ENCODE peak calls at places on chromosomes 11 and 22, in six cellular contexts. One of them, this sample, is unnamed.

GRCh38 chr11:1502971-1503707 is 16.6 kb upstream of the MOB2 start:
- DNase-seq in heart right ventricle: peak; percentile 52
- DNase-seq in fibroblast of lung: peak; percentile 23
- DNase-seq in body of pancreas: no peak
- DNase-seq in hepatocyte: peak; percentile 56
- DNase-seq in colonic mucosa: no peak
- DNase-seq in this sample: no peak

GRCh38 chr22:45548991-45549736 is 46.5 kb downstream of the FBLN1 start:
- DNase-seq in body of pancreas: peak; percentile 26
- DNase-seq in hepatocyte: peak; percentile 82
- DNase-seq in colonic mucosa: peak; percentile 45
- DNase-seq in heart right ventricle: no peak
- DNase-seq in fibroblast of lung: peak; percentile 92
- DNase-seq in this sample: peak; percentile 54

GRCh38 chr11:22479986-22480740 is 142.0 kb downstream of the SLC17A6 start:
- DNase-seq in heart right ventricle: no peak
- DNase-seq in fibroblast of lung: peak; percentile 73
- DNase-seq in body of pancreas: no peak
- DNase-seq in colonic mucosa: no peak
- DNase-seq in hepatocyte: no peak
- DNase-seq in this sample: no peak

GRCh38 chr11:72781313-72782080 is 12.3 kb downstream of the STARD10 start:
- DNase-seq in fibroblast of lung: no peak
- DNase-seq in colonic mucosa: peak; percentile 74
- DNase-seq in heart right ventricle: peak; percentile 51
- DNase-seq in body of pancreas: peak; percentile 69
- DNase-seq in hepatocyte: peak; percentile 83
- DNase-seq in this sample: peak; percentile 70

GRCh38 chr22:19756288-19757128 is 4.1 kb upstream of the TBX1 start:
- DNase-seq in hepatocyte: peak; percentile 79
- DNase-seq in body of pancreas: peak; percentile 73
- DNase-seq in fibroblast of lung: no peak
- DNase-seq in colonic mucosa: peak; percentile 49
- DNase-seq in heart right ventricle: peak; percentile 59
- DNase-seq in this sample: peak; percentile 81

GRCh38 chr11:130439160-130439519 is 9.3 kb upstream of the ADAMTS15 start:
- DNase-seq in fibroblast of lung: no peak
- DNase-seq in hepatocyte: no peak
- DNase-seq in colonic mucosa: no peak
- DNase-seq in heart right ventricle: no peak
- DNase-seq in body of pancreas: no peak
- DNase-seq in this sample: no peak

GRCh38 chr22:29820941-29821789 is 16.9 kb downstream of the ASCC2 start:
- DNase-seq in body of pancreas: peak; percentile 68
- DNase-seq in colonic mucosa: peak; percentile 88
- DNase-seq in heart right ventricle: peak; percentile 81
- DNase-seq in hepatocyte: peak; percentile 92
- DNase-seq in fibroblast of lung: peak; percentile 98
- DNase-seq in this sample: peak; percentile 72

GRCh38 chr22:35542157-35542971 is 1.7 kb downstream of the RASD2 start:
- DNase-seq in hepatocyte: no peak
- DNase-seq in colonic mucosa: no peak
- DNase-seq in body of pancreas: no peak
- DNase-seq in fibroblast of lung: no peak
- DNase-seq in heart right ventricle: no peak
- DNase-seq in this sample: no peak

GRCh38 chr11:117059611-117060010 is 38.6 kb downstream of the SIK3 start:
- DNase-seq in hepatocyte: no peak
- DNase-seq in body of pancreas: no peak
- DNase-seq in heart right ventricle: no peak
- DNase-seq in colonic mucosa: no peak
- DNase-seq in fibroblast of lung: no peak
- DNase-seq in this sample: no peak

GRCh38 chr11:111064118-111064517 is 181.4 kb upstream of the POU2AF2 start:
- DNase-seq in heart right ventricle: no peak
- DNase-seq in hepatocyte: no peak
- DNase-seq in colonic mucosa: no peak
- DNase-seq in fibroblast of lung: peak; percentile 90
- DNase-seq in body of pancreas: no peak
- DNase-seq in this sample: no peak

GRCh38 chr11:131409307-131409706 is 38.9 kb downstream of the NTM start:
- DNase-seq in body of pancreas: no peak
- DNase-seq in fibroblast of lung: no peak
- DNase-seq in heart right ventricle: no peak
- DNase-seq in hepatocyte: no peak
- DNase-seq in colonic mucosa: no peak
- DNase-seq in this sample: no peak

GRCh38 chr11:69588270-69588669 is 52.7 kb upstream of the CCND1 start:
- DNase-seq in colonic mucosa: no peak
- DNase-seq in body of pancreas: no peak
- DNase-seq in fibroblast of lung: peak; percentile 71
- DNase-seq in heart right ventricle: no peak
- DNase-seq in hepatocyte: no peak
- DNase-seq in this sample: no peak

GRCh38 chr22:20080445-20080775 is 369 bp downstream of the DGCR8 start:
- DNase-seq in heart right ventricle: peak; percentile 70
- DNase-seq in body of pancreas: peak; percentile 70
- DNase-seq in hepatocyte: peak; percentile 86
- DNase-seq in colonic mucosa: peak; percentile 68
- DNase-seq in fibroblast of lung: peak; percentile 50
- DNase-seq in this sample: peak; percentile 85

GRCh38 chr22:43745783-43746356 is 66.2 kb downstream of the EFCAB6 start:
- DNase-seq in colonic mucosa: no peak
- DNase-seq in heart right ventricle: no peak
- DNase-seq in hepatocyte: no peak
- DNase-seq in body of pancreas: no peak
- DNase-seq in fibroblast of lung: no peak
- DNase-seq in this sample: no peak

GRCh38 chr22:43743131-43743530 is 69.0 kb downstream of the EFCAB6 start:
- DNase-seq in heart right ventricle: no peak
- DNase-seq in hepatocyte: no peak
- DNase-seq in colonic mucosa: no peak
- DNase-seq in fibroblast of lung: no peak
- DNase-seq in body of pancreas: no peak
- DNase-seq in this sample: no peak

GRCh38 chr22:43740587-43741270 is 71.4 kb downstream of the EFCAB6 start:
- DNase-seq in body of pancreas: no peak
- DNase-seq in heart right ventricle: no peak
- DNase-seq in hepatocyte: no peak
- DNase-seq in colonic mucosa: no peak
- DNase-seq in fibroblast of lung: no peak
- DNase-seq in this sample: no peak

GRCh38 chr22:43742551-43742950 is 69.6 kb downstream of the EFCAB6 start:
- DNase-seq in heart right ventricle: no peak
- DNase-seq in colonic mucosa: no peak
- DNase-seq in fibroblast of lung: no peak
- DNase-seq in hepatocyte: no peak
- DNase-seq in body of pancreas: no peak
- DNase-seq in this sample: no peak

DNA sequence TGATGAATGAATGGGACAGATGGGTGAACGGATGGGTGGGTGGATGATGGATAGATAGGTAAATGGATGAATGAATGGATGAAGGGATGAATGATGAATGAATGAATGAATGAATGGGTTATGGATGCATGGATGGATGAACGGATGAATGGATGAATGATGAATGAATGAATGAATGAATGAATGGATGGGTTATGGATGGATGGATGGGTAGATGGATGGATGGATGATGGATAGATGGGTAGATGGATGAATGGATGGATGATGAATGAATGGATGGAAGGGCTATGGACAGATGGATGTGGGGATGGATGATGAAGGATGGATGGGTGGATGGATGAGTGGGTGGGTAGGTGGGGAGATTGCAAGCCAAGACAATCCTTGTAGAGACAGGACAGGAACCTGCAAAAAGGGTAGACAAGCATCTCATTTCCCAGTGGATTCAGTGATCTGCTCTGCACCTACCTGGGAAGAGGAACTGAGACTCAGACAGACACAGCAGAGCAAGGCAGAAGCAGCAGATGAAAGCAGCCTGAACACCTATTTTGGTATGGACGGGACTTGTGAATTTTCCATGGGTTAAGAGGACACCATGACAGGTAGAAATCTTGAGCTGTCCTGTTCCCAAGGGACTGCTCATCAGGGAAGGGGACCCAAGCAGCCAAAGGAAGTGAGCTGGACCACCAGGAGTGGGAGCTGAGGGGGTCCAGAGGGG is 68.0 kb downstream of the EFCAB6 start:
- DNase-seq in colonic mucosa: no peak
- DNase-seq in hepatocyte: no peak
- DNase-seq in body of pancreas: no peak
- DNase-seq in fibroblast of lung: no peak
- DNase-seq in heart right ventricle: no peak
- DNase-seq in this sample: no peak
- H3K9me3 ChIP-seq in colonic mucosa: no peaks in the 10 kb centered on the region
- H3K9me3 ChIP-seq in hepatocyte: no peaks in the 10 kb centered on the region
- H3K9me3 ChIP-seq in body of pancreas: no peaks in the 10 kb centered on the region
- H3K9me3 ChIP-seq in fibroblast of lung: no peaks in the 10 kb centered on the region
- H3K9me3 ChIP-seq in heart right ventricle: no peaks in the 10 kb centered on the region
- H3K9me3 ChIP-seq in this sample: no peaks in the 10 kb centered on the region

GRCh38 chr11:134645576-134645975 is 233.5 kb upstream of the B3GAT1 start:
- DNase-seq in body of pancreas: no peak
- DNase-seq in heart right ventricle: no peak
- DNase-seq in fibroblast of lung: no peak
- DNase-seq in colonic mucosa: no peak
- DNase-seq in hepatocyte: no peak
- DNase-seq in this sample: peak; percentile 7

GRCh38 chr11:134642206-134642605 is 230.2 kb upstream of the B3GAT1 start:
- DNase-seq in colonic mucosa: no peak
- DNase-seq in heart right ventricle: no peak
- DNase-seq in body of pancreas: no peak
- DNase-seq in hepatocyte: no peak
- DNase-seq in fibroblast of lung: no peak
- DNase-seq in this sample: no peak

GRCh38 chr11:134644489-134645456 is 232.7 kb upstream of the B3GAT1 start:
- DNase-seq in colonic mucosa: no peak
- DNase-seq in hepatocyte: no peak
- DNase-seq in body of pancreas: no peak
- DNase-seq in fibroblast of lung: no peak
- DNase-seq in heart right ventricle: no peak
- DNase-seq in this sample: no peak

GRCh38 chr11:134643115-134643514 is 231.1 kb upstream of the B3GAT1 start:
- DNase-seq in fibroblast of lung: no peak
- DNase-seq in colonic mucosa: no peak
- DNase-seq in hepatocyte: no peak
- DNase-seq in heart right ventricle: no peak
- DNase-seq in body of pancreas: no peak
- DNase-seq in this sample: no peak

GRCh38 chr11:134643519-134644042 is 231.5 kb upstream of the B3GAT1 start:
- DNase-seq in heart right ventricle: no peak
- DNase-seq in colonic mucosa: no peak
- DNase-seq in body of pancreas: no peak
- DNase-seq in fibroblast of lung: no peak
- DNase-seq in hepatocyte: no peak
- DNase-seq in this sample: no peak
- H3K27ac ChIP-seq in heart right ventricle: no peak overlapping the region
- H3K27ac ChIP-seq in colonic mucosa: no peak overlapping the region
- H3K27ac ChIP-seq in body of pancreas: no peak overlapping the region
- H3K27ac ChIP-seq in fibroblast of lung: no peak overlapping the region
- H3K27ac ChIP-seq in hepatocyte: no peak overlapping the region
- H3K27ac ChIP-seq in this sample: no peak overlapping the region

GRCh38 chr22:48897959-48898358 is 929.7 kb downstream of the BRD1 start:
- DNase-seq in fibroblast of lung: no peak
- DNase-seq in hepatocyte: no peak
- DNase-seq in heart right ventricle: no peak
- DNase-seq in colonic mucosa: peak; percentile 6
- DNase-seq in body of pancreas: no peak
- DNase-seq in this sample: no peak

GRCh38 chr22:48895341-48895740 is 932.3 kb downstream of the BRD1 start:
- DNase-seq in body of pancreas: no peak
- DNase-seq in colonic mucosa: peak; percentile 6
- DNase-seq in hepatocyte: no peak
- DNase-seq in heart right ventricle: no peak
- DNase-seq in fibroblast of lung: no peak
- DNase-seq in this sample: no peak

GRCh38 chr22:48895831-48896765 is 931.6 kb downstream of the BRD1 start:
- DNase-seq in heart right ventricle: no peak
- DNase-seq in body of pancreas: no peak
- DNase-seq in hepatocyte: no peak
- DNase-seq in fibroblast of lung: no peak
- DNase-seq in colonic mucosa: peak; percentile 6
- DNase-seq in this sample: peak; percentile 20

GRCh38 chr22:48897638-48897954 is 930.1 kb downstream of the BRD1 start:
- DNase-seq in fibroblast of lung: no peak
- DNase-seq in colonic mucosa: peak; percentile 13
- DNase-seq in hepatocyte: no peak
- DNase-seq in heart right ventricle: no peak
- DNase-seq in body of pancreas: no peak
- DNase-seq in this sample: peak; percentile 34

DNA sequence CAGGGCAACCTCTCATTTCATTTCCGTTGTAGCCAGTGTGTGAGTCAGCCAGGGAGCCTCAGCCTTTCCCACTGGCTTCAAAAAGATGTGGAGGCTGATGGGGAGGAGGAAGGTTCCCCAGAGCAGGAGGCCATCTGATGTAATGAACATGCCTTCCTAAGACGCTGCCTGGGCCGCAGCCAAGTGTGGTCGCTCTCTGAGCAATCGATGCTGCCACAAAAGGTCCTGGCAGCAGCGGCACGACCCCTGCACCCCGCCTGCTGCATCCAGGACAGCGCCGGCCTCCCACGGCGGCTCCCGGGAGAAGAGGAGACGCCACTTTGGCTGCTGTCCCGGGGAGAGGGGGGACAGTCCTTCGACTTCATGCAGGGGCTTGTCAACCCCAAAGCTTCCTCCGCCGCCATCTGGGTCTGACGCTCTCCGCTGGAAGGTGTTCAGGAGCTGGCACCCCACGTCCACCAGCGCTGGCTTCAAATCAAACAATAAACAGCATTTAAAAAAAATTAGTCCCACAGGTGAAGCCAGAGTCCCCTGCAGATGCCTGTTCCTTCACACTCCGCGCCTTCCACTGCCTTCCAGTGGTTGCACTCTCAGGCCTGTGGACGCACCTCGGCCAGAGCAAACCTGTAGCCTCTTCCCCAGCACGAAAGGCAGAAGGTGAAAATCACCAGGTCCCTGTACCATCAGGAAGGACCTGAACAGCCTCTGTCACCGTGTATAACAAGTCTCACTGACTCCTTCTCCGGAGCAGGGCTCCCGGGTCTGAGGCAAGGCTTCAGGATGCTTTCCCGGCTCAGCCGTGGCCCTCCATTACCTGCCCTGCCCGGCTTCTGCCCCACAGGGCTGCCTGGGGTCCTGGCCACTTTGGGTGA is 930.7 kb downstream of the BRD1 start:
- DNase-seq in fibroblast of lung: peak; percentile 2
- DNase-seq in colonic mucosa: peak; percentile 11
- DNase-seq in body of pancreas: no peak
- DNase-seq in hepatocyte: no peak
- DNase-seq in heart right ventricle: no peak
- DNase-seq in this sample: no peak
- H3K9me3 ChIP-seq in fibroblast of lung: no peaks in the 10 kb centered on the region
- H3K9me3 ChIP-seq in colonic mucosa: no peaks in the 10 kb centered on the region
- H3K9me3 ChIP-seq in body of pancreas: no peaks in the 10 kb centered on the region
- H3K9me3 ChIP-seq in hepatocyte: no peaks in the 10 kb centered on the region
- H3K9me3 ChIP-seq in heart right ventricle: no peaks in the 10 kb centered on the region
- H3K9me3 ChIP-seq in this sample: no peaks in the 10 kb centered on the region

DNA sequence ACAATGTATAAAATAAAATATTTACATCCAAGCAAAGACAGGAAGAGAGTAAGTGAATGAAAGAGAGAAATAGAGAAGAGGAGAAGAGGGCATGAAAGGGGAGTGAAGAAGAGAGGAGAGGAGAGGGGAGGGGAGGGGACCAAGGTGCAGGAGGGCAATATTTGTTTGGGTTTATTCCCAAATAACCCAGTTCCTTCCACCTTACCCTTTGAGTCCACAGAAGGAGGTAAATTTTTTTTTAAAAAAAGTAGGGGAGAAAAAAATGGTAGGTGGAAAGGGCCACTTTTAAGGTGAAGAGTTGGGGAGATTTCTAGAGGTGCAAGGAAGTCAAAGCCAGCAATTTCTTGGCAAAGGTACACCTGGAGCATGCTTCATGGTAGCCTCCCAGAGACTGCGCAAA is 2.1 kb upstream of the OR5AN1 start:
- DNase-seq in colonic mucosa: no peak
- DNase-seq in heart right ventricle: no peak
- DNase-seq in body of pancreas: no peak
- DNase-seq in hepatocyte: no peak
- DNase-seq in fibroblast of lung: no peak
- DNase-seq in this sample: no peak
- H3K27ac ChIP-seq in colonic mucosa: no peak overlapping the region
- H3K27ac ChIP-seq in heart right ventricle: no peak overlapping the region
- H3K27ac ChIP-seq in body of pancreas: no peak overlapping the region
- H3K27ac ChIP-seq in hepatocyte: no peak overlapping the region
- H3K27ac ChIP-seq in fibroblast of lung: no peak overlapping the region
- H3K27ac ChIP-seq in this sample: no peak overlapping the region